ENCODE peak calls at places on chromosomes 6 and 20, in ten cellular contexts. W, S, V, J, H, G, Q, R, C and M are unnamed samples.
A peak's percentile ranks its signal among the peaks of the same experiment; 100 is the strongest.

GRCh38 chr6:134599079-134599478 is 281.2 kb upstream of the SGK1 start:
- DNase-seq in W (no peak), G (no peak), H (no peak), R (no peak), S (no peak), Q (no peak), C (no peak), J (no peak), V (no peak), M (no peak)

GRCh38 chr20:52056203-52057062 is 135.1 kb downstream of the ZFP64 start:
- DNase-seq in Q (no peak), J (no peak), R (no peak), V (no peak), W (no peak), C (no peak), H (no peak), G (peak; percentile 80), S (no peak), M (no peak)

GRCh38 chr6:96563853-96564252 is 925 bp downstream of the FHL5 start:
- DNase-seq in Q (no peak), S (no peak), G (no peak), R (no peak), C (no peak), V (no peak), H (no peak), J (no peak), W (no peak), M (no peak)

GRCh38 chr6:134238960-134239795 is 78.7 kb downstream of the SGK1 start:
- DNase-seq in Q (no peak), S (no peak), C (no peak), J (no peak), H (no peak), G (no peak), V (no peak), W (peak; percentile 8), R (no peak), M (no peak)

GRCh38 chr6:142885182-142885867 is 59.7 kb downstream of the HIVEP2 start:
- DNase-seq in Q (no peak), S (peak; percentile 39), C (peak; percentile 54), G (peak; percentile 99), R (no peak), W (peak; percentile 65), H (peak; percentile 68), V (peak; percentile 76), J (no peak), M (no peak)

GRCh38 chr6:165653196-165653595 is 9.8 kb downstream of the PDE10A start:
- DNase-seq in J (no peak), G (no peak), R (no peak), W (no peak), S (no peak), V (no peak), C (no peak), H (no peak), Q (no peak), M (no peak)

GRCh38 chr6:45728674-45729073 is 287.0 kb downstream of the CLIC5 start:
- DNase-seq in C (peak; percentile 83), G (no peak), H (no peak), W (no peak), V (no peak), J (no peak), Q (no peak), S (no peak), R (no peak), M (no peak)

GRCh38 chr6:47545223-47545622 is 67.6 kb downstream of the CD2AP start:
- DNase-seq in G (no peak), C (no peak), Q (no peak), V (no peak), J (no peak), H (no peak), W (no peak), R (no peak), S (no peak), M (no peak)

GRCh38 chr6:109298605-109299004 is 83.7 kb downstream of the CD164 start:
- DNase-seq in G (no peak), H (no peak), Q (no peak), W (no peak), V (no peak), R (no peak), J (no peak), S (no peak), C (no peak), M (no peak)

GRCh38 chr6:168089186-168090063 is 10.4 kb upstream of the FRMD1 start:
- DNase-seq in S (no peak), G (no peak), Q (peak; percentile 53), R (no peak), C (no peak), W (no peak), V (no peak), J (peak; percentile 67), H (no peak), M (no peak)

GRCh38 chr20:57838670-57839142 is 128.9 kb upstream of the PMEPA1 start:
- DNase-seq in V (no peak), Q (no peak), R (no peak), G (no peak), S (no peak), J (no peak), C (no peak), W (no peak), H (no peak), M (no peak)

GRCh38 chr6:163392533-163392932 is 22.0 kb upstream of the QKI start:
- DNase-seq in H (no peak), C (no peak), S (peak; percentile 52), V (peak; percentile 9), W (no peak), J (no peak), G (peak; percentile 63), R (no peak), Q (no peak), M (no peak)

GRCh38 chr20:24100370-24101011 is 111.9 kb upstream of the GGTLC1 start:
- DNase-seq in R (no peak), W (peak; percentile 80), Q (no peak), S (peak; percentile 54), J (no peak), H (peak; percentile 59), V (peak; percentile 78), G (peak; percentile 76), C (peak; percentile 74), M (peak; percentile 51)

GRCh38 chr6:133208183-133208755 is 32.9 kb upstream of the EYA4 start:
- DNase-seq in Q (no peak), G (no peak), H (no peak), V (no peak), S (no peak), C (peak; percentile 4), W (no peak), J (no peak), R (no peak), M (no peak)

DNA sequence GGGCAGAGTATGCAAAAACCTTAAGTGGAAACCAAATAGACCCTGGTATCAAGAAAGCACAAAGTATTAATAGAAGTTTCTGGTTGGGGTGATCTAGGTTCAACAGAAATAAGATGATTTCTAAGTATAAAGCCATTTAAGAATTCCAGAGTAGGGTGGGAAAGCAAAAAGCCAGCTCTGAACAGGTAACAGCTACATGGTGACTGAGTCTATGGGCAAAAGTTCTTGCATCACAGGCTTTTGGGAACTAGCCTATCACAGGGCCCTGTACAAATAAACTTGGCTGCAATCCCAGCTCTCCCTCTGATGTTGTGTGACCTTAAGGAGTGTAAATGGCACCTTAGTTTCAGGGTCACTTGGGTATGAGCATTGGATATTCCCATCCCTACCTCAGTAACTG is 5.5 kb downstream of the TCF19 start:
- DNase-seq in V (no peak), G (no peak), J (no peak), C (no peak), H (no peak), R (no peak), Q (no peak), S (no peak), W (no peak), M (no peak)
- H3K27ac ChIP-seq in V (no peak overlapping the region), G (no peak overlapping the region), J (no peak overlapping the region), C (no peak overlapping the region), H (no peak overlapping the region), R (no peak overlapping the region), Q (no peak overlapping the region), S (no peak overlapping the region), W (no peak overlapping the region), M (no peak overlapping the region)

DNA sequence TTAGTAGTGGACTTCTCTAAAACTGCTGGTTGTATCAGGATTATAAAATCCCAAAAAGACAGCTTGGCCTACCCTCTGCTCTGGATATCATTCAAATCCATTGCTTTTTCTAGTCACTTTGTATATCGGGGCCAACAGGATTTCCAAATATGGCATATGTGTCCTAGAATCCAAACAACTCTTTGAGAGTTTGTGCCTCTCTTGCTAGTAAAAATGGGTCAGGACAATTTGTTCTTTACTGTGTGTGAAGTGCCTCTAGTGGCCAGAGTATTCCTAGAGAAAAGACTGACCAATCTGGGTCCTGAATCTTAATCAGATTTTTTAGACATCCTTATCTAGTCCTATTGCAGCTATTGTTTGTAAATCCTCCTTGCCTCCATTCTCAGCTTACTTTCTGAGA is 33.5 kb upstream of the MANEA start:
- DNase-seq in R (no peak), G (no peak), J (no peak), V (no peak), C (no peak), S (no peak), H (no peak), Q (no peak), W (no peak), M (no peak)
- TF ChIP-seq CTCF in R (no peak), G (no peak), J (no peak), V (no peak), C (no peak), S (no peak), H (no peak), Q (peak; percentile 40), W (peak; percentile 37), M (peak; percentile 18)

GRCh38 chr20:3651204-3651970 is 11.8 kb downstream of the GFRA4 start:
- DNase-seq in R (no peak), W (no peak), Q (no peak), J (no peak), S (no peak), G (no peak), C (no peak), H (no peak), V (peak; percentile 14), M (no peak)
- H3K27ac ChIP-seq in R (no peak overlapping the region), W (no peak overlapping the region), Q (no peak overlapping the region), J (no peak overlapping the region), S (no peak overlapping the region), G (no peak overlapping the region), C (no peak overlapping the region), H (no peak overlapping the region), V (peak overlapping the region; percentile 84), M (no peak overlapping the region)

GRCh38 chr6:73943401-73943800 is 247.4 kb downstream of the CD109 start:
- DNase-seq in Q (no peak), V (no peak), C (no peak), J (no peak), H (no peak), R (no peak), G (no peak), W (no peak), S (no peak), M (no peak)

GRCh38 chr6:73941892-73942291 is 245.9 kb downstream of the CD109 start:
- DNase-seq in H (no peak), J (no peak), S (no peak), G (no peak), V (no peak), C (no peak), W (no peak), R (no peak), Q (no peak), M (no peak)

GRCh38 chr6:73943930-73944652 is 248.1 kb downstream of the CD109 start:
- DNase-seq in J (no peak), R (no peak), G (no peak), H (no peak), W (no peak), C (no peak), Q (no peak), S (no peak), V (no peak), M (no peak)

GRCh38 chr6:73937805-73938204 is 241.8 kb downstream of the CD109 start:
- DNase-seq in J (no peak), W (no peak), G (no peak), V (no peak), Q (no peak), C (no peak), H (no peak), S (no peak), R (no peak), M (no peak)

GRCh38 chr6:73942581-73942980 is 246.6 kb downstream of the CD109 start:
- DNase-seq in S (no peak), R (no peak), G (peak; percentile 45), J (no peak), H (no peak), Q (no peak), C (peak; percentile 7), W (peak; percentile 1), V (no peak), M (no peak)
- TF ChIP-seq CTCF in S (no peak), R (no peak), G (peak; percentile 32), J (no peak), H (no peak), Q (no peak), C (peak; percentile 15), W (peak; percentile 25), V (no peak), M (peak; percentile 25)